ENCODE peak calls at places on chromosome 15, in seven cellular contexts. M, U, L, S, D, E and K are unnamed samples.

GRCh38 chr15:100718075-100718980 is 115.9 kb downstream of the ASB7 start:
- DNase-seq in E (no peak), S (no peak), D (no peak), M (no peak), U (no peak), L (no peak), K (no peak)

GRCh38 chr15:92643849-92644815 is 11.4 kb downstream of the FAM174B start:
- DNase-seq in D (no peak), S (no peak), L (no peak), E (no peak), U (no peak), M (peak; percentile 29), K (no peak)

GRCh38 chr15:43516185-43516584 is 1.2 kb upstream of the MAP1A start:
- DNase-seq in U (peak; percentile 87), S (no peak), E (peak; percentile 57), M (no peak), D (no peak), L (no peak), K (no peak)

GRCh38 chr15:100966997-100967396 is 47.8 kb downstream of the LRRK1 start:
- DNase-seq in S (no peak), U (no peak), M (no peak), E (no peak), D (no peak), L (no peak), K (no peak)

GRCh38 chr15:70127797-70128756 is 30.4 kb upstream of the TLE3 start:
- DNase-seq in M (no peak), S (no peak), U (no peak), D (no peak), L (no peak), E (no peak), K (no peak)

GRCh38 chr15:39618063-39618823 is 37.4 kb downstream of the THBS1 start:
- DNase-seq in L (no peak), D (no peak), E (no peak), S (no peak), U (peak; percentile 33), M (no peak), K (no peak)

GRCh38 chr15:79853492-79854328 is 43.1 kb downstream of the MTHFS start:
- DNase-seq in S (peak; percentile 57), U (peak; percentile 93), L (peak; percentile 84), M (peak; percentile 77), E (peak; percentile 84), D (peak; percentile 69), K (peak; percentile 90)

GRCh38 chr15:38226867-38227266 is 25.8 kb upstream of the SPRED1 start:
- DNase-seq in U (peak; percentile 82), E (peak; percentile 81), S (peak; percentile 30), D (no peak), L (peak; percentile 93), M (no peak), K (peak; percentile 76)

GRCh38 chr15:41882689-41883483 is 11.0 kb downstream of the SPTBN5 start:
- DNase-seq in E (no peak), S (no peak), M (no peak), L (no peak), U (no peak), D (no peak), K (no peak)

GRCh38 chr15:25410649-25411048 is 28.2 kb downstream of the UBE3A start:
- DNase-seq in U (no peak), D (no peak), M (no peak), E (peak; percentile 42), S (no peak), L (no peak), K (no peak)

GRCh38 chr15:98787190-98787589 is 138.9 kb downstream of the IGF1R start:
- DNase-seq in U (no peak), S (no peak), E (no peak), M (no peak), D (no peak), L (no peak), K (no peak)

GRCh38 chr15:99857836-99858235 is 124.6 kb upstream of the LYSMD4 start:
- DNase-seq in S (no peak), M (peak; percentile 11), L (no peak), D (no peak), E (no peak), U (no peak), K (no peak)

GRCh38 chr15:48451736-48452135 is 120.5 kb downstream of the DUT start:
- DNase-seq in L (no peak), S (no peak), U (no peak), M (no peak), E (no peak), D (no peak), K (no peak)

GRCh38 chr15:51243774-51244173 is 94.6 kb downstream of the CYP19A1 start:
- DNase-seq in L (no peak), M (no peak), U (peak; percentile 34), E (no peak), D (no peak), S (no peak), K (no peak)

GRCh38 chr15:99224815-99225214 is 24.6 kb downstream of the TTC23 start:
- DNase-seq in D (no peak), M (no peak), L (no peak), U (no peak), E (no peak), S (no peak), K (no peak)

GRCh38 chr15:92037446-92037845 is 183.9 kb downstream of the SLCO3A1 start:
- DNase-seq in L (no peak), E (no peak), S (no peak), U (no peak), D (no peak), M (no peak), K (no peak)

GRCh38 chr15:76310470-76311070 is 699 bp downstream of the ETFA start:
- DNase-seq in S (peak; percentile 20), E (peak; percentile 32), L (no peak), D (no peak), U (peak; percentile 27), M (peak; percentile 36), K (no peak)

GRCh38 chr15:52228928-52229327 is 37.7 kb upstream of the GNB5 start:
- DNase-seq in D (no peak), L (no peak), S (no peak), E (peak; percentile 48), M (peak; percentile 4), U (no peak), K (peak; percentile 39)

GRCh38 chr15:44087578-44088190 is 107.4 kb downstream of the FRMD5 start:
- DNase-seq in S (peak; percentile 51), L (peak; percentile 70), M (no peak), U (peak; percentile 94), E (peak; percentile 87), D (no peak), K (peak; percentile 47)

GRCh38 chr15:80835338-80835737 is 56.2 kb downstream of the CEMIP start:
- DNase-seq in E (no peak), D (no peak), M (peak; percentile 30), L (no peak), S (peak; percentile 8), U (no peak), K (no peak)

GRCh38 chr15:63176302-63176701 is 13.1 kb upstream of the RAB8B start:
- DNase-seq in S (no peak), D (no peak), U (no peak), E (no peak), M (no peak), L (no peak), K (no peak)

GRCh38 chr15:39587910-39588530 is 7.1 kb downstream of the THBS1 start:
- DNase-seq in L (no peak), D (no peak), U (peak; percentile 45), S (no peak), E (peak; percentile 25), M (no peak), K (no peak)

GRCh38 chr15:94135748-94136147 is 95.6 kb upstream of the MCTP2 start:
- DNase-seq in L (no peak), M (peak; percentile 46), E (no peak), S (no peak), U (no peak), D (no peak), K (no peak)

GRCh38 chr15:26045516-26045915 is 182.4 kb upstream of the ATP10A start:
- DNase-seq in L (no peak), S (no peak), E (no peak), U (no peak), M (no peak), D (no peak), K (no peak)

GRCh38 chr15:66131200-66131599 is 122.3 kb downstream of the MEGF11 start:
- DNase-seq in M (no peak), D (no peak), U (no peak), L (no peak), E (no peak), S (no peak), K (no peak)

GRCh38 chr15:86336051-86336788 is 256.5 kb downstream of the AGBL1 start:
- DNase-seq in D (no peak), L (no peak), E (no peak), S (no peak), U (peak; percentile 30), M (no peak), K (no peak)

GRCh38 chr15:96270581-96271172 is 59.8 kb upstream of the NR2F2 start:
- DNase-seq in S (no peak), E (peak; percentile 77), M (no peak), L (peak; percentile 18), U (peak; percentile 56), D (no peak), K (no peak)

GRCh38 chr15:31274496-31275330 is 51.9 kb upstream of the KLF13 start:
- DNase-seq in L (no peak), E (no peak), S (no peak), D (no peak), U (no peak), M (peak; percentile 0), K (no peak)

GRCh38 chr15:55992769-55993110 is 672 bp downstream of the NEDD4 start:
- DNase-seq in E (no peak), U (peak; percentile 62), D (no peak), M (no peak), S (no peak), L (no peak), K (no peak)

GRCh38 chr15:75043509-75044257 is 20.3 kb downstream of the PPCDC start:
- DNase-seq in E (peak; percentile 99), D (no peak), L (peak; percentile 100), U (peak; percentile 100), M (no peak), S (no peak), K (peak; percentile 48)

GRCh38 chr15:31262901-31263671 is 63.5 kb upstream of the KLF13 start:
- DNase-seq in S (no peak), U (peak; percentile 52), D (no peak), E (peak; percentile 8), M (no peak), L (no peak), K (no peak)

GRCh38 chr15:40093224-40093842 is 15.3 kb downstream of the BMF start:
- DNase-seq in D (no peak), U (no peak), S (no peak), L (no peak), M (no peak), E (no peak), K (no peak)

GRCh38 chr15:62444104-62445027 is 279.3 kb upstream of the C2CD4B start:
- DNase-seq in E (peak; percentile 95), S (no peak), M (no peak), U (peak; percentile 98), D (no peak), L (peak; percentile 89), K (no peak)

GRCh38 chr15:68205949-68206539 is 912 bp upstream of the CALML4 start:
- DNase-seq in M (no peak), D (no peak), U (no peak), L (no peak), E (no peak), S (no peak), K (no peak)

GRCh38 chr15:42691770-42692169 is 45.2 kb downstream of the CDAN1 start:
- DNase-seq in D (no peak), E (no peak), U (no peak), L (no peak), S (no peak), M (no peak), K (no peak)

GRCh38 chr15:75307778-75308390 is 25.2 kb downstream of the GOLGA6D start:
- DNase-seq in M (peak; percentile 62), L (peak; percentile 18), D (peak; percentile 74), S (peak; percentile 55), U (peak; percentile 6), E (peak; percentile 34), K (peak; percentile 77)

GRCh38 chr15:96349933-96350292 is 19.4 kb downstream of the NR2F2 start:
- DNase-seq in L (no peak), S (no peak), M (peak; percentile 62), U (no peak), E (no peak), D (no peak), K (no peak)

GRCh38 chr15:39609166-39609918 is 28.5 kb downstream of the THBS1 start:
- DNase-seq in S (no peak), D (no peak), U (peak; percentile 29), E (no peak), M (no peak), L (no peak), K (no peak)